ENCODE peak calls at places on chromosomes 3 and 15, in four cellular contexts. M is stimulated activated naive CD8-positive, alpha-beta T cell treated with anti-CD3 and anti-CD28 coated beads, Interleukin-15, amount 100 ng/mL, for 72 hours; S is gastroesophageal sphincter; K is Right ventricle myocardium inferior. L is an unnamed sample.
A peak's percentile ranks its signal among the peaks of the same experiment; 100 is the strongest.

GRCh38 chr3:45322616-45323015 is 65.8 kb upstream of the LARS2 start:
- ATAC-seq in M (no peak), S (no peak), K (no peak), L (no peak)

GRCh38 chr3:59535791-59536221 is 486.0 kb upstream of the CFAP20DC start:
- ATAC-seq in M (no peak), S (no peak), K (no peak), L (no peak)

GRCh38 chr3:43296565-43296964 is 10.2 kb downstream of the SNRK start:
- ATAC-seq in M (peak; percentile 93), S (peak; percentile 51), K (no peak), L (peak; percentile 90)

GRCh38 chr3:101865751-101866509 is 16.6 kb downstream of the NFKBIZ start:
- ATAC-seq in M (no peak), S (no peak), K (no peak), L (no peak)

GRCh38 chr3:56772926-56773587 is 28.7 kb downstream of the ARHGEF3 start:
- ATAC-seq in M (peak; percentile 62), S (no peak), K (no peak), L (peak; percentile 66)

GRCh38 chr15:89335289-89336041 is 841 bp upstream of the POLG start:
- ATAC-seq in M (peak; percentile 38), S (no peak), K (no peak), L (peak; percentile 32)

GRCh38 chr3:42591811-42592210 is 1.2 kb downstream of the SS18L2 start:
- ATAC-seq in M (no peak), S (no peak), K (no peak), L (no peak)

GRCh38 chr3:114323546-114324254 is 29.9 kb downstream of the TIGIT start:
- ATAC-seq in M (peak; percentile 73), S (no peak), K (no peak), L (peak; percentile 75)

GRCh38 chr3:65939184-65939583 is 99.5 kb downstream of the MAGI1 start:
- ATAC-seq in M (no peak), S (no peak), K (no peak), L (no peak)

GRCh38 chr3:30664884-30665283 is 58.5 kb downstream of the TGFBR2 start:
- ATAC-seq in M (peak; percentile 54), S (no peak), K (no peak), L (no peak)

GRCh38 chr3:191301017-191301416 is 28.2 kb upstream of the CCDC50 start:
- ATAC-seq in M (no peak), S (no peak), K (no peak), L (peak; percentile 82)

GRCh38 chr15:80502782-80503181 is 98.6 kb downstream of the ARNT2 start:
- ATAC-seq in M (no peak), S (peak; percentile 47), K (peak; percentile 85), L (peak; percentile 25)

GRCh38 chr3:29922990-29923746 is 642.3 kb downstream of the RBMS3 start:
- ATAC-seq in M (no peak), S (peak; percentile 87), K (peak; percentile 94), L (no peak)

GRCh38 chr3:37198996-37199395 is 24.6 kb upstream of the LRRFIP2 start:
- ATAC-seq in M (no peak), S (no peak), K (no peak), L (no peak)

GRCh38 chr3:122183521-122183892 is at the start of gene CASR:
- ATAC-seq in M (peak; percentile 43), S (no peak), K (no peak), L (peak; percentile 53)

GRCh38 chr3:72766866-72767265 is 81.4 kb downstream of the SHQ1 start:
- ATAC-seq in M (no peak), S (no peak), K (no peak), L (no peak)

GRCh38 chr15:70778258-70779076 is 15.1 kb upstream of the UACA start:
- ATAC-seq in M (no peak), S (no peak), K (no peak), L (no peak)

GRCh38 chr15:50506121-50506520 is 40.3 kb downstream of the USP50 start:
- ATAC-seq in M (no peak), S (no peak), K (no peak), L (no peak)

GRCh38 chr15:39859609-39860008 is 60.5 kb downstream of the GPR176 start:
- ATAC-seq in M (no peak), S (no peak), K (no peak), L (no peak)

GRCh38 chr15:65033659-65034269 is 4.3 kb upstream of the MTFMT start:
- ATAC-seq in M (peak; percentile 61), S (peak; percentile 28), K (peak; percentile 30), L (peak; percentile 59)

GRCh38 chr3:66761093-66761780 is 236.9 kb upstream of the KBTBD8 start:
- ATAC-seq in M (no peak), S (no peak), K (no peak), L (no peak)

GRCh38 chr15:40618023-40618422 is 24.0 kb downstream of the KNL1 start:
- ATAC-seq in M (no peak), S (no peak), K (no peak), L (no peak)

GRCh38 chr3:143103633-143104032 is 15.9 kb upstream of the CHST2 start:
- ATAC-seq in M (peak; percentile 71), S (no peak), K (no peak), L (peak; percentile 72)